ENCODE peak calls at places on chromosomes 7 and 10, in eight cellular contexts. B, U, W, P, Z, E, S and R are unnamed samples.

GRCh38 chr7:88758355-88759215 is 915 bp upstream of the ZNF804B start:
- DNase-seq in Z (peak; percentile 6), S (peak; percentile 31), U (no peak), B (peak; percentile 5), W (peak; percentile 12), E (no peak), P (no peak), R (no peak)

GRCh38 chr7:9201928-9202327 is 768.5 kb downstream of the NXPH1 start:
- DNase-seq in Z (no peak), W (no peak), B (no peak), E (no peak), S (peak; percentile 11), P (no peak), U (no peak), R (no peak)

GRCh38 chr7:95636140-95636539 is 39.8 kb upstream of the PDK4 start:
- DNase-seq in B (no peak), U (no peak), E (no peak), W (no peak), S (no peak), P (no peak), Z (peak; percentile 31), R (no peak)

GRCh38 chr7:158740013-158740656 is 35.5 kb upstream of the NCAPG2 start:
- DNase-seq in W (no peak), S (no peak), B (peak; percentile 69), U (peak; percentile 96), Z (peak; percentile 94), E (no peak), P (no peak), R (peak; percentile 58)

GRCh38 chr10:118918689-118919088 is 110.8 kb upstream of the NANOS1 start:
- DNase-seq in P (no peak), E (no peak), B (no peak), S (no peak), U (no peak), Z (no peak), W (no peak), R (no peak)

GRCh38 chr10:127563718-127564553 is 14.8 kb downstream of the NPS start:
- DNase-seq in U (no peak), W (peak; percentile 41), Z (no peak), S (no peak), P (no peak), B (no peak), E (no peak), R (no peak)

GRCh38 chr7:137734221-137734620 is 112.6 kb downstream of the DGKI start:
- DNase-seq in Z (peak; percentile 32), E (no peak), W (no peak), U (no peak), P (no peak), B (no peak), S (no peak), R (no peak)

GRCh38 chr7:33667261-33667660 is 238.1 kb upstream of the BMPER start:
- DNase-seq in Z (no peak), S (no peak), B (no peak), E (no peak), U (no peak), P (no peak), W (no peak), R (no peak)

GRCh38 chr10:16583382-16583781 is 61.7 kb upstream of the C1QL3 start:
- DNase-seq in P (no peak), W (no peak), B (no peak), U (no peak), Z (no peak), S (no peak), E (no peak), R (no peak)

GRCh38 chr10:121322046-121322445 is 276.2 kb downstream of the FGFR2 start:
- DNase-seq in Z (no peak), E (no peak), W (no peak), B (no peak), P (no peak), S (no peak), U (no peak), R (no peak)

GRCh38 chr10:7274293-7274692 is 136.5 kb downstream of the SFMBT2 start:
- DNase-seq in P (no peak), W (no peak), Z (no peak), S (no peak), E (no peak), B (no peak), U (no peak), R (no peak)

GRCh38 chr7:27423290-27423689 is 180.7 kb downstream of the EVX1 start:
- DNase-seq in U (no peak), B (no peak), Z (peak; percentile 3), S (no peak), P (no peak), E (no peak), W (no peak), R (no peak)

GRCh38 chr7:68245688-68246087 is 1249.1 kb downstream of the TYW1 start:
- DNase-seq in E (no peak), W (no peak), B (no peak), Z (no peak), S (no peak), P (no peak), U (no peak), R (peak; percentile 66)

GRCh38 chr7:95502403-95502802 is 16.7 kb downstream of the ASB4 start:
- DNase-seq in S (no peak), B (no peak), U (no peak), W (no peak), P (no peak), E (no peak), Z (no peak), R (no peak)

GRCh38 chr7:114021135-114021534 is 102.3 kb upstream of the PPP1R3A start:
- DNase-seq in E (no peak), B (no peak), U (no peak), Z (peak; percentile 20), P (no peak), W (no peak), S (no peak), R (no peak)

GRCh38 chr10:11653758-11654471 is 42.5 kb upstream of the USP6NL start:
- DNase-seq in E (no peak), W (no peak), Z (no peak), B (no peak), U (no peak), S (no peak), P (no peak), R (no peak)

GRCh38 chr7:130901209-130901783 is 167.3 kb upstream of the KLF14 start:
- DNase-seq in E (peak; percentile 82), W (no peak), S (no peak), B (peak; percentile 49), P (no peak), U (no peak), Z (peak; percentile 96), R (peak; percentile 83)

GRCh38 chr10:132881186-132881920 is 61.0 kb downstream of the CFAP46 start:
- DNase-seq in W (no peak), S (no peak), P (no peak), Z (no peak), U (no peak), E (no peak), B (no peak), R (no peak)

GRCh38 chr10:117112220-117112619 is 25.9 kb downstream of the VAX1 start:
- DNase-seq in E (no peak), Z (peak; percentile 16), P (no peak), B (no peak), W (no peak), S (no peak), U (no peak), R (no peak)

GRCh38 chr10:53489331-53489730 is 716.7 kb upstream of the MBL2 start:
- DNase-seq in E (no peak), Z (no peak), B (no peak), W (no peak), S (no peak), P (no peak), U (no peak), R (no peak)

GRCh38 chr10:43075612-43076003 is 1.3 kb upstream of the RET start:
- DNase-seq in B (peak; percentile 38), W (no peak), E (no peak), Z (peak; percentile 11), U (no peak), S (no peak), P (no peak), R (no peak)